ENCODE peak calls at places on chromosomes 16 and 17, in seven cellular contexts. Y is tibial artery; Q is HAP-1; V is IMR-90; T is right lobe of liver; R is body of pancreas; F is CD8-positive, alpha-beta T cell. J is an unnamed sample.

GRCh38 chr16:87376660-87377059 is 6.9 kb downstream of the FBXO31 start:
- DNase-seq in Y (no peak), Q (no peak), V (no peak), T (no peak), R (no peak), F (no peak), J (no peak)

GRCh38 chr17:42409467-42410351 is 13.3 kb downstream of the CAVIN1 start:
- DNase-seq in Y (peak; percentile 95), Q (no peak), V (peak; percentile 91), T (no peak), R (peak; percentile 36), F (no peak), J (peak; percentile 93)

GRCh38 chr17:73261617-73261951 is at the start of gene CPSF4L:
- DNase-seq in Y (no peak), Q (no peak), V (no peak), T (no peak), R (no peak), F (no peak), J (no peak)

GRCh38 chr17:2259769-2260536 is 43.6 kb downstream of the SMG6 start:
- DNase-seq in Y (no peak), Q (no peak), V (peak; percentile 81), T (no peak), R (no peak), F (peak; percentile 64), J (no peak)

GRCh38 chr17:36777118-36777517 is 160.2 kb upstream of the LHX1 start:
- DNase-seq in Y (peak; percentile 7), Q (peak; percentile 48), V (peak; percentile 6), T (no peak), R (no peak), F (no peak), J (peak; percentile 37)

GRCh38 chr16:75305364-75306101 is 54.1 kb upstream of the BCAR1 start:
- DNase-seq in Y (peak; percentile 90), Q (peak; percentile 13), V (peak; percentile 100), T (peak; percentile 88), R (peak; percentile 87), F (peak; percentile 52), J (peak; percentile 100)

GRCh38 chr17:33028778-33029177 is 37.1 kb downstream of the SPACA3 start:
- DNase-seq in Y (no peak), Q (no peak), V (no peak), T (no peak), R (no peak), F (no peak), J (no peak)

GRCh38 chr16:11913425-11914079 is 2.2 kb downstream of the GSPT1 start:
- DNase-seq in Y (no peak), Q (no peak), V (peak; percentile 41), T (no peak), R (no peak), F (no peak), J (no peak)

GRCh38 chr16:73161977-73162376 is 114.0 kb upstream of the ZFHX3 start:
- DNase-seq in Y (no peak), Q (no peak), V (no peak), T (peak; percentile 82), R (no peak), F (no peak), J (no peak)

GRCh38 chr17:61750656-61751055 is 112.7 kb downstream of the BRIP1 start:
- DNase-seq in Y (no peak), Q (no peak), V (no peak), T (no peak), R (no peak), F (no peak), J (no peak)

GRCh38 chr17:41863074-41863843 is 2.0 kb downstream of the KLHL11 start:
- DNase-seq in Y (no peak), Q (no peak), V (no peak), T (no peak), R (no peak), F (no peak), J (no peak)

GRCh38 chr16:88773812-88774291 is 11.2 kb downstream of the PIEZO1 start:
- DNase-seq in Y (no peak), Q (peak; percentile 69), V (peak; percentile 93), T (no peak), R (peak; percentile 41), F (no peak), J (peak; percentile 88)

GRCh38 chr16:88770459-88771293 is 14.3 kb downstream of the PIEZO1 start:
- DNase-seq in Y (no peak), Q (peak; percentile 97), V (peak; percentile 87), T (no peak), R (peak; percentile 71), F (peak; percentile 70), J (peak; percentile 92)

GRCh38 chr16:88771294-88771772 is 13.7 kb downstream of the PIEZO1 start:
- DNase-seq in Y (no peak), Q (no peak), V (no peak), T (no peak), R (no peak), F (no peak), J (no peak)

GRCh38 chr16:88774544-88775393 is 10.3 kb downstream of the PIEZO1 start:
- DNase-seq in Y (no peak), Q (no peak), V (no peak), T (no peak), R (no peak), F (no peak), J (no peak)

DNA sequence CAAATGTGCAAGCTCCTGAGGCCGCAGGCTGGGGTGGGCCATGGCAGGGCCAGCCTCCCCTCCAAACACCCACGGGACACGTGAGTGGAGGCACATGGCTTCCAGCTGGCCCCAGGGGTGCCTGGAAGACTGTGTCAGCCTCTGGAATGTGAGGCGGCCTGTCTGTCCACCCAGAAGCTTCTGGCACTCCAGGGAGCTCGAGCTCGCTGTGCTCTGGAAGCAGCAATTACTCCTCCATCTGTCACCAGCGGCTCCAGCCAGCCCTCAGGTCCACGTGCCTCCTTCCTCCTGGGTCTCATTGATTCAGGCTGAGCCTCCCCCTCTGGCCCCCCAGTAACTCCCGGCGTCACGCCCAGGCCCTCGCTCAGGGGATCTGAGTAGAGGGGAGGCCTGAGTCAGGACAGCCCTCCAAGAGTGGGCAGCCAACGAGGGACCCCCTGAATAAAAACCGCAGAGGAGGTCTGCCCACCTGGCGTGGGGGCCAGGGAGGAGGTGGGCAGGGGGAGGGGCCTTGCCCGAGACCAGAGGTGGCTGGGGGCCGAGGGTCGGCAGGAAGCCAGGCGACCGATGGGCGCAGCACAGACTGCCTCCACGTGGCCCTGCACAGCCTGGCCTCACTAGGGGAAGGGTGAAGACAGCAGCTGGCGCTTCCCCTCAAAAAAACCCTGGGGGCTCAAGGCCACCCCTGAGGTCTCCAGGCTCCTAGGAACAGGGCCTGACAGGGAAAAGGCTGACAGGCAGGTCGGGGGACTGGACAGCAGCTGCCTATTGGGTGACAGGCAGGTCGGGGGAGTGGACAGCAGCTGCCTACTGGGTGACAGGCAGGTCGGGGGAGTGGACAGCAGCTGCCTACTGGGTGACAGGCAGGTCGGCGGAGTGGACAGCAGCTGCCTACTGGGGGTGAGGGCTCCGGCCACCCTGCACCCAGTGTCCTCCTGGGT is 11.9 kb downstream of the PIEZO1 start:
- DNase-seq in Y (peak; percentile 88), Q (no peak), V (peak; percentile 95), T (no peak), R (peak; percentile 69), F (no peak), J (peak; percentile 85)
- H3K4me3 ChIP-seq in Y (no peak overlapping the region), Q (no peak overlapping the region), V (peak overlapping the region; percentile 20), T (no peak overlapping the region), R (no peak overlapping the region), F (no peak overlapping the region), J (no peak overlapping the region)

GRCh38 chr16:35193956-35194355 is 1734.5 kb downstream of the TP53TG3F start:
- DNase-seq in Y (no peak), Q (no peak), V (no peak), T (no peak), R (no peak), F (no peak), J (no peak)
- H3K9me3 ChIP-seq in Y (peaks cover 11% of the 10 kb centered on the region), Q (no peaks in the 10 kb centered on the region), V (peaks cover 20% of the 10 kb centered on the region), T (no peaks in the 10 kb centered on the region), R (no peaks in the 10 kb centered on the region), F (no peaks in the 10 kb centered on the region), J (no peaks in the 10 kb centered on the region)

GRCh38 chr17:11369570-11369969 is 128.6 kb downstream of the SHISA6 start:
- DNase-seq in Y (no peak), Q (no peak), V (no peak), T (no peak), R (no peak), F (no peak), J (no peak)

GRCh38 chr17:11372692-11373091 is 131.7 kb downstream of the SHISA6 start:
- DNase-seq in Y (no peak), Q (no peak), V (no peak), T (no peak), R (no peak), F (no peak), J (no peak)
- H3K4me3 ChIP-seq in Y (no peak overlapping the region), Q (no peak overlapping the region), V (no peak overlapping the region), T (no peak overlapping the region), R (no peak overlapping the region), F (no peak overlapping the region), J (no peak overlapping the region)

GRCh38 chr17:21299981-21300600 is 15.6 kb downstream of the MAP2K3 start:
- DNase-seq in Y (no peak), Q (no peak), V (no peak), T (no peak), R (no peak), F (no peak), J (no peak)
- H3K9me3 ChIP-seq in Y (no peaks in the 10 kb centered on the region), Q (no peaks in the 10 kb centered on the region), V (no peaks in the 10 kb centered on the region), T (no peaks in the 10 kb centered on the region), R (no peaks in the 10 kb centered on the region), F (no peaks in the 10 kb centered on the region), J (no peaks in the 10 kb centered on the region)

DNA sequence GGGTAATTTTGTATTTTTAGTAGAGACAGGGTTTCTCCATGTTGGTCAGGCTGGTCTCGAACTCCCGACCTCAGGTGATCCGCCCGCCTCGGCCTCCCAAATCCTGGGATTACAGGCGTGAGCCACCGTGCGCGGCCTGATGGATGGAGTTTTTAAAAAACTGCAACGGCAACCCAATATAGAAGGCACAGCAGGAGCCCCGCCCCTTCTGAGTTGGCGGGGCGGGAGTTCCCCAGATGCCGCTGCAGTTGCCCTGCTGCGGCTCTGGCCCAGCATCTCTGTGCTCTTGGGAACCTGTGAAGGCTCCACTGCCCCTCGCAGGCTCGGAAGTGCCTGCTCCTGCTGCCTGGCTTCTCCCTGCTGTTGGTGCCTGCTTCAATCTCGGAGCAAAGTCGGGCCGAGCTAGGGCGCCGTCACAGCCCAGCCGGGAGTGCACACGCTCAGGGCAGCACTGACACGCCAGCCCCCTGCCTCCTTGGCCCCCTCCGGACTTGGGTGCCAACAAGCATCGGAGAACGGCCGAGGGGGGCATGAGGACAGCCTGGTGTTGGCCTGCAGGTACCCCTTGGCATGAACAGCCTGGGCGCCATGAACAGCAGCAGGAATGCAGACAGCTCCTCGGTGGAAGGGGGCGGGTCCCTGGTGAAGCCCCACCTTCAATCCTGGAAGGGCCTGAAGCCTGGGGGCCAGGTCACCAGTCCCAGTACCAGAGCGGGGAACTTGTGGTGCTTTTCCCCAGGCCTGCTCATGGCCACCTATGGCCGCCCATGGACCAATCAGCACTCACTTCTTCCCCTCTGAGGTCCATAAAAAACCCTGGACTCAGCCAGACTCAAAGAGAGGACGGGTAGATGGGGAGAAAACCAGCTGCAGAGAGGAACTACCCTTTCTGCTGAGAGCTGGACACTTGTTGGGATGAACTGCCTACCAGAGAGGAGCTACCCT is 2.3 kb upstream of the NT5M start:
- DNase-seq in Y (peak; percentile 78), Q (peak; percentile 92), V (peak; percentile 51), T (no peak), R (peak; percentile 73), F (peak; percentile 62), J (peak; percentile 22)
- H3K4me3 ChIP-seq in Y (peak overlapping the region; percentile 40), Q (peak overlapping the region; percentile 41), V (no peak overlapping the region), T (peak overlapping the region; percentile 44), R (no peak overlapping the region), F (peak overlapping the region; percentile 44), J (no peak overlapping the region)